ENCODE peak calls at places on chromosomes 7 and 10, in five cellular contexts. U is ACHN, H is Right ventricle myocardium superior, A is EL, F is hippocampal formation. I is an unnamed sample.

GRCh38 chr10:122441961-122442360 is 12.5 kb upstream of the ARMS2 start:
- DNase-seq in U (peak; percentile 77), H (no peak), A (peak; percentile 53), F (no peak), I (peak; percentile 66)

GRCh38 chr10:42553064-42553407 is 85.3 kb downstream of the ZNF33B start:
- DNase-seq in U (no peak), H (no peak), A (no peak), F (no peak), I (no peak)

GRCh38 chr7:138097064-138097741 is 20.9 kb downstream of the AKR1D1 start:
- DNase-seq in U (peak; percentile 58), H (no peak), A (peak; percentile 34), F (no peak), I (peak; percentile 14)

GRCh38 chr7:106166651-106167342 is 54.7 kb upstream of the SYPL1 start:
- DNase-seq in U (peak; percentile 84), H (no peak), A (peak; percentile 75), F (peak; percentile 31), I (peak; percentile 75)

GRCh38 chr10:16965740-16966447 is 148.7 kb upstream of the RSU1 start:
- DNase-seq in U (peak; percentile 95), H (no peak), A (peak; percentile 98), F (no peak), I (peak; percentile 80)

GRCh38 chr7:15648461-15648961 is 38.0 kb downstream of the MEOX2 start:
- DNase-seq in U (no peak), H (no peak), A (no peak), F (no peak), I (no peak)

GRCh38 chr7:114085592-114086490 is 167.0 kb upstream of the PPP1R3A start:
- DNase-seq in U (peak; percentile 93), H (peak; percentile 87), A (peak; percentile 32), F (peak; percentile 26), I (peak; percentile 76)

GRCh38 chr10:102776779-102777417 is 33.1 kb downstream of the WBP1L start:
- DNase-seq in U (no peak), H (peak; percentile 83), A (peak; percentile 98), F (peak; percentile 53), I (peak; percentile 95)

GRCh38 chr7:22677680-22678079 is 49.3 kb upstream of the IL6 start:
- DNase-seq in U (no peak), H (no peak), A (no peak), F (no peak), I (no peak)

GRCh38 chr10:114856544-114857287 is 35.1 kb downstream of the FHIP2A start:
- DNase-seq in U (peak; percentile 95), H (no peak), A (peak; percentile 93), F (no peak), I (peak; percentile 71)

GRCh38 chr10:51201947-51202346 is 127.7 kb downstream of the PRKG1 start:
- DNase-seq in U (no peak), H (no peak), A (no peak), F (no peak), I (no peak)

GRCh38 chr7:139682136-139683013 is 95.4 kb downstream of the HIPK2 start:
- DNase-seq in U (peak; percentile 91), H (no peak), A (peak; percentile 88), F (no peak), I (peak; percentile 75)

GRCh38 chr10:387949-388660 is 252.8 kb downstream of the ZMYND11 start:
- DNase-seq in U (no peak), H (no peak), A (no peak), F (peak; percentile 53), I (no peak)

GRCh38 chr7:151710646-151711434 is 166.1 kb downstream of the PRKAG2 start:
- DNase-seq in U (no peak), H (no peak), A (no peak), F (no peak), I (no peak)

GRCh38 chr7:69603937-69604494 is 5.7 kb downstream of the AUTS2 start:
- DNase-seq in U (no peak), H (no peak), A (no peak), F (no peak), I (no peak)

GRCh38 chr10:69335063-69335587 is 56.8 kb downstream of the HK1 start:
- DNase-seq in U (no peak), H (peak; percentile 83), A (no peak), F (no peak), I (no peak)

GRCh38 chr10:102398172-102399020 is 2.9 kb downstream of the NFKB2 start:
- DNase-seq in U (no peak), H (peak; percentile 41), A (no peak), F (no peak), I (no peak)

GRCh38 chr10:11755512-11756247 is 13.5 kb downstream of the ECHDC3 start:
- DNase-seq in U (no peak), H (peak; percentile 37), A (no peak), F (no peak), I (no peak)

GRCh38 chr7:106170216-106170615 is 58.1 kb upstream of the SYPL1 start:
- DNase-seq in U (no peak), H (no peak), A (no peak), F (no peak), I (no peak)

GRCh38 chr7:41051062-41051461 is 651.8 kb downstream of the INHBA start:
- DNase-seq in U (no peak), H (no peak), A (no peak), F (no peak), I (no peak)

GRCh38 chr7:55469271-55469681 is 103.0 kb downstream of the VOPP1 start:
- DNase-seq in U (no peak), H (no peak), A (no peak), F (no peak), I (no peak)

GRCh38 chr7:151552352-151553028 is 32.8 kb upstream of the RHEB start:
- DNase-seq in U (no peak), H (peak; percentile 58), A (no peak), F (no peak), I (no peak)

GRCh38 chr7:3095046-3095445 is 51.4 kb upstream of the CARD11 start:
- DNase-seq in U (no peak), H (no peak), A (no peak), F (no peak), I (no peak)

GRCh38 chr7:39217752-39218151 is 240.0 kb downstream of the POU6F2 start:
- DNase-seq in U (no peak), H (no peak), A (no peak), F (no peak), I (no peak)

I was measured in GM03348.